ENCODE peak calls at places on chromosome 9, in ten cellular contexts. P, H, E, V, D, B, U, S, K and F are unnamed samples.

GRCh38 chr9:131942076-131942720 is 137.5 kb downstream of the MED27 start:
- DNase-seq in B (no peak), V (no peak), P (no peak), E (no peak), D (no peak), K (no peak), H (no peak), S (no peak), U (no peak), F (no peak)

GRCh38 chr9:109250771-109251079 is 70.1 kb downstream of the EPB41L4B start:
- DNase-seq in U (no peak), K (no peak), D (no peak), S (no peak), P (no peak), E (no peak), B (no peak), H (no peak), V (no peak), F (no peak)

GRCh38 chr9:28179893-28180292 is 606.6 kb upstream of the C9orf72 start:
- DNase-seq in H (no peak), B (no peak), P (no peak), K (no peak), E (no peak), S (no peak), U (no peak), V (no peak), D (no peak), F (no peak)

GRCh38 chr9:98962181-98962560 is 18.5 kb downstream of the COL15A1 start:
- DNase-seq in D (no peak), S (no peak), H (no peak), P (no peak), E (no peak), B (no peak), K (no peak), U (no peak), V (no peak), F (no peak)

GRCh38 chr9:128636024-128636390 is 20.6 kb downstream of the DYNC2I2 start:
- DNase-seq in E (peak; percentile 75), U (no peak), H (no peak), S (no peak), B (no peak), P (peak; percentile 85), K (peak; percentile 41), D (no peak), V (peak; percentile 67), F (no peak)

GRCh38 chr9:38177680-38178079 is 108.7 kb upstream of the SHB start:
- DNase-seq in S (no peak), U (no peak), P (no peak), H (no peak), D (no peak), B (no peak), E (no peak), V (no peak), K (no peak), F (no peak)

GRCh38 chr9:126415741-126416370 is 89.2 kb downstream of the MVB12B start:
- DNase-seq in B (no peak), K (no peak), E (no peak), S (no peak), H (no peak), V (no peak), U (no peak), D (no peak), P (no peak), F (no peak)

GRCh38 chr9:37486256-37486615 is 488 bp downstream of the POLR1E start:
- DNase-seq in S (no peak), B (no peak), H (no peak), D (no peak), E (no peak), P (no peak), K (no peak), U (no peak), V (no peak), F (no peak)

GRCh38 chr9:137306546-137307254 is 4.6 kb upstream of the NRARP start:
- DNase-seq in P (no peak), B (no peak), H (no peak), U (no peak), D (no peak), V (no peak), S (peak; percentile 79), K (no peak), E (no peak), F (no peak)

GRCh38 chr9:81680506-81680905 is 8.8 kb downstream of the TLE1 start:
- DNase-seq in H (no peak), B (no peak), E (no peak), P (no peak), D (no peak), V (no peak), S (no peak), K (no peak), U (no peak), F (no peak)

GRCh38 chr9:95336281-95336680 is 18.8 kb upstream of the FANCC start:
- DNase-seq in K (no peak), D (peak; percentile 26), V (no peak), P (no peak), E (no peak), H (no peak), B (no peak), S (no peak), U (no peak), F (no peak)

GRCh38 chr9:135531096-135531495 is 9.9 kb downstream of the LCN1 start:
- DNase-seq in H (no peak), D (no peak), E (no peak), K (no peak), V (no peak), S (peak; percentile 38), P (peak; percentile 15), U (no peak), B (peak; percentile 50), F (no peak)

GRCh38 chr9:121835581-121836381 is 184.3 kb downstream of the DAB2IP start:
- DNase-seq in V (no peak), B (peak; percentile 30), K (no peak), S (no peak), D (no peak), P (peak; percentile 19), E (no peak), U (no peak), H (no peak), F (no peak)

GRCh38 chr9:83511051-83511450 is 27.1 kb downstream of the FRMD3 start:
- DNase-seq in V (no peak), D (no peak), H (no peak), K (no peak), E (no peak), P (no peak), B (no peak), U (peak; percentile 34), S (no peak), F (no peak)

GRCh38 chr9:96555567-96556386 is 63.9 kb downstream of the CDC14B start:
- DNase-seq in U (no peak), K (no peak), B (no peak), D (no peak), E (no peak), H (no peak), V (no peak), S (no peak), P (no peak), F (no peak)

DNA sequence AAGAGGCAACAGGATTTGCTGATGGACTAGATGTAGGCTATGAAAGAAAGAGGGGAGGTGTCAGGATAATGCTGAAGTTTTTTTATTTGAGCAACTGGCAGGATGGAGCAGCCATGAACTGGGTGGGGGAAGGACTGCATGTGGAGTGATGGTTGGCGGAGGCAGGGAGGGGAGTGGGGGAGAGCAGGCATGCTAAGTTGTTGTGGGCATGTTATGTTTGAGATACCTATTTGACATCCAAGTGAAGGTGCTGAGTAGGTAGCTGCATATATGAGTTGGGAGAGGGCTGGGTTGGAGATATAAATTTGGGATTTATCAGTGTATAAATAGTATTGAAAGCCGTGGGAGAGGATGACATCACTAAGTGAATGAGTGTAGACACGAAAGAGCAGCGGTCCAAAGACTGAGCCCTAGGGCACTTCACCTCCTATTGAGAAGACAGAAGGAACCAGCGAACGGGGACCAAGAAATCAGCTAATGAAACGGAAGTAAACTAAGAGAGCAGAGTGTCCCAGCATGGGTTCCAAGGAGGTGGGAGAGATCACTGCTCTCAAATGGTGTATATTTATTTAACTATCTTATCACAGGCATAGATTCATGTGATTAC is 7.4 kb downstream of the BSPRY start:
- DNase-seq in D (no peak), E (no peak), S (no peak), V (no peak), U (no peak), H (no peak), K (no peak), B (no peak), P (no peak), F (no peak)
- H3K36me3 ChIP-seq in D (no peaks in the 10 kb centered on the region), E (no peaks in the 10 kb centered on the region), S (no peaks in the 10 kb centered on the region), V (no peaks in the 10 kb centered on the region), U (no peaks in the 10 kb centered on the region), H (no peaks in the 10 kb centered on the region), K (no peaks in the 10 kb centered on the region), B (no peaks in the 10 kb centered on the region), P (no peaks in the 10 kb centered on the region), F (no peaks in the 10 kb centered on the region)

DNA sequence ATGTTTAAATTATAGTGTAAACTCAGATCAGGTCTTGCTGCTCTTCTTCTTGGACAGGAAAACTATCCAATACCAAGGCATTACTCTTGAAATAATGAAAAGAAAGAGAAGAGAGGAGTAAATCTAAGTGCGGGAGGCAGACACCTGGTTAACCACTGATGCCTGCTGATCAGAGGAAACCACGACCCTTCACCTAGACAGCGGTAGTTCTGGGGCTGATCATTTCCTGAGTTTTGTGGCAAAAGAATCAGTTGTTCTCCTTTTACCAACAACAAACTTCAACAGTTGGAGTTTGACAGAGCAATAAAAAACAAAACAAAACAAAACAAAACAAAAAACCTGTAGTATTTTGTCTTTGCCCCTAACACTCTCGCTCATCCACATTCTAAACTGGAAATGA is 3.0 kb downstream of the RLN1 start:
- DNase-seq in E (no peak), U (no peak), H (no peak), P (no peak), K (no peak), D (no peak), V (no peak), S (no peak), B (no peak), F (no peak)
- H3K27ac ChIP-seq in E (no peak overlapping the region), U (no peak overlapping the region), H (no peak overlapping the region), P (no peak overlapping the region), K (no peak overlapping the region), D (no peak overlapping the region), V (no peak overlapping the region), S (no peak overlapping the region), B (no peak overlapping the region), F (no peak overlapping the region)

GRCh38 chr9:21552244-21552825 is 70.2 kb upstream of the IFNE start:
- DNase-seq in B (no peak), U (no peak), H (no peak), D (no peak), V (no peak), E (no peak), K (no peak), S (no peak), P (no peak), F (no peak)
- TF ChIP-seq POLR2AphosphoS5 in B (no peak), U (no peak), H (no peak), D (no peak), V (no peak), E (no peak), K (no peak), S (no peak), P (no peak), F (no peak)

GRCh38 chr9:88623698-88624097 is 88.7 kb downstream of the NXNL2 start:
- DNase-seq in H (no peak), V (no peak), U (no peak), D (no peak), P (no peak), S (no peak), K (no peak), E (no peak), B (no peak), F (no peak)

GRCh38 chr9:88628114-88628513 is 93.1 kb downstream of the NXNL2 start:
- DNase-seq in K (no peak), S (no peak), B (no peak), P (no peak), U (no peak), V (no peak), E (no peak), D (no peak), H (no peak), F (no peak)

GRCh38 chr9:88628811-88629210 is 93.8 kb downstream of the NXNL2 start:
- DNase-seq in B (no peak), K (no peak), S (no peak), P (no peak), V (no peak), D (no peak), E (no peak), H (no peak), U (no peak), F (no peak)
- H3K36me3 ChIP-seq in B (no peaks in the 10 kb centered on the region), K (no peaks in the 10 kb centered on the region), S (no peaks in the 10 kb centered on the region), P (no peaks in the 10 kb centered on the region), V (no peaks in the 10 kb centered on the region), D (no peaks in the 10 kb centered on the region), E (no peaks in the 10 kb centered on the region), H (no peaks in the 10 kb centered on the region), U (no peaks in the 10 kb centered on the region), F (no peaks in the 10 kb centered on the region)